ENCODE peak calls at places on chromosomes 11 and 22, in five cellular contexts. Z is left lung, U is IMR-90, I is HL-60, W is A549. B is an unnamed sample.

GRCh38 chr22:44678980-44679647 is 22.9 kb upstream of the PRR5 start:
- DNase-seq in Z (no peak), U (no peak), I (no peak), W (no peak), B (no peak)

GRCh38 chr11:131136476-131136875 is 220.2 kb upstream of the SNX19 start:
- DNase-seq in I (no peak), U (peak; percentile 83), Z (no peak), W (no peak), B (no peak)

GRCh38 chr22:37692627-37693285 is 4.1 kb upstream of the TRIOBP start:
- DNase-seq in Z (peak; percentile 72), W (no peak), U (no peak), I (no peak), B (no peak)

GRCh38 chr11:117837791-117838190 is 13.2 kb upstream of the FXYD2 start:
- DNase-seq in W (no peak), Z (peak; percentile 10), I (no peak), U (no peak), B (no peak)

GRCh38 chr22:41787331-41787730 is 13.1 kb upstream of the CCDC134 start:
- DNase-seq in U (no peak), W (no peak), I (no peak), Z (no peak), B (no peak)

GRCh38 chr11:44264761-44265160 is 45.2 kb downstream of the ALX4 start:
- DNase-seq in Z (no peak), U (no peak), I (no peak), W (no peak), B (no peak)

GRCh38 chr11:31248768-31249167 is 120.8 kb downstream of the DCDC1 start:
- DNase-seq in W (no peak), U (no peak), I (no peak), Z (no peak), B (no peak)

GRCh38 chr11:37687130-37687529 is 1089.1 kb upstream of the RAG2 start:
- DNase-seq in U (no peak), I (no peak), W (no peak), Z (no peak), B (no peak)

GRCh38 chr11:67120456-67120855 is 1.4 kb downstream of the KDM2A start:
- DNase-seq in I (no peak), W (no peak), Z (no peak), U (no peak), B (no peak)

GRCh38 chr22:27637604-27638003 is 164.0 kb downstream of the MN1 start:
- DNase-seq in U (peak; percentile 28), I (no peak), Z (no peak), W (no peak), B (no peak)

DNA sequence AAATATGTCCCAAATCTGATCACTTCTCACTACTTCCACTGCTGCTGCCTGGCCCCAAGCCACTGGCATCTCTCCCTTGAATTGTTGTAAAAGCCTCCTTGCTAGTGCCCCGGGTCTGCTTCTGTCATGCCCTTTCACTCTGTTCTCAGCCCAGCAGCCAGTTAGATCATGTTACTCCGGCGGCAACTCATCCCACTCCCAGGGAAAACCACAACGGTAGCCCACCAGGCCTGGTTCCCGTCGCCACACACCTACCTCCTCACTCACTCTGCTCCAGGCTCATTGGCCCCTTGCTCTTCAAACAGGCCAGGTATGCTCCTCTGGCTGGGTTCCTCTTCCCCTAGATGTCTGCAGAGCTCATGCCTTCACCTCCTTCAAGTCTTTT is 3.8 kb upstream of the MARK2 start:
- DNase-seq in U (no peak), Z (peak; percentile 12), I (no peak), W (no peak), B (no peak)
- TF ChIP-seq CTCF in U (no peak), Z (no peak), I (no peak), W (no peak), B (no peak)

GRCh38 chr22:50720861-50721844 is 16.9 kb upstream of the ACR start:
- DNase-seq in W (no peak), U (no peak), I (no peak), Z (peak; percentile 75), B (no peak)
- H3K27ac ChIP-seq in W (no peak overlapping the region), U (no peak overlapping the region), I (no peak overlapping the region), Z (no peak overlapping the region), B (no peak overlapping the region)

DNA sequence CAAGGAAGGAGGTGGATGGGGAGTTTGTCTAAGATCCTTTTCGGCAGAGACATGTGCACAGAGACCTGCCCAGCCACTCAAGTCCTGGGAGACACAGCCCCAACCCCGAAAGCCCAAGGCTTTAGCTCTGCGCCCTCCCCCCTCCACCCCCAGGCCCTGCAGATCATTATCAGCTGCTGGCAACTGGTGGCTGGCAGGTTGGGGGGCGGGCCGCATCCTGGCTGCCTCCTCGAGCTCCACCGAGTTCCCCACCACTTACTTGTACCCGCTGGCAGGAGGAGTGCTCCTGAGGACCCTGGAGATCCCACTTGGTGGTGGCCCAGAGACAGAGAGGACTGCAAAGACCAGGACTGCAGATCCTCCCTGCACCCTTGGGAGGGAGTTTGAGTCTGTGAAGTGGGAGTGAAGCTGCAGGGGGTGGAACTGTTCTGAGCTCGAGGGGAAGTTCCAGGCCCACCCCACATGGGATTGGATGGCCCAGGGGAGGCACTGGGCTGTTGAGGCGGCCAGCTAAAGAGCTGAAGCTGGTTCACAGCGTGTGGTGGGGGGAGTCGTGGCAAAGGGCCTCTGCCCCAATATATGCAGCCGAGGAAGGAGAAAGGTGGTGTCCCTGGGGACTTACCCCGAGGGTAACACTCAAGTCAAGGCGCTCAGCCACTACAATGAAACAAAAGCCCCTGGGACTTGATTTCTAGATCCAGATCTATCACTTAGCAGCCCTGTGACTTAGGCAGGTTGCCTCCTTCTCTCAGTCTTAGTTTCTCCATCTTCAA is 19.9 kb upstream of the CCDC86 start:
- DNase-seq in I (no peak), U (no peak), Z (no peak), W (no peak), B (no peak)
- TF ChIP-seq CTCF in I (no peak), U (no peak), Z (no peak), W (no peak), B (no peak)

GRCh38 chr11:125452125-125452470 is 44.0 kb downstream of the FEZ1 start:
- DNase-seq in I (no peak), U (no peak), Z (no peak), W (no peak), B (no peak)
- H3K27ac ChIP-seq in I (no peak overlapping the region), U (peak overlapping the region; percentile 28), Z (peak overlapping the region; percentile 31), W (no peak overlapping the region), B (no peak overlapping the region)

GRCh38 chr11:81197396-81197795 is 1536.3 kb downstream of the FAM181B start:
- DNase-seq in I (no peak), U (no peak), Z (no peak), W (no peak), B (no peak)
- TF ChIP-seq CTCF in I (no peak), U (no peak), Z (no peak), W (no peak), B (no peak)

DNA sequence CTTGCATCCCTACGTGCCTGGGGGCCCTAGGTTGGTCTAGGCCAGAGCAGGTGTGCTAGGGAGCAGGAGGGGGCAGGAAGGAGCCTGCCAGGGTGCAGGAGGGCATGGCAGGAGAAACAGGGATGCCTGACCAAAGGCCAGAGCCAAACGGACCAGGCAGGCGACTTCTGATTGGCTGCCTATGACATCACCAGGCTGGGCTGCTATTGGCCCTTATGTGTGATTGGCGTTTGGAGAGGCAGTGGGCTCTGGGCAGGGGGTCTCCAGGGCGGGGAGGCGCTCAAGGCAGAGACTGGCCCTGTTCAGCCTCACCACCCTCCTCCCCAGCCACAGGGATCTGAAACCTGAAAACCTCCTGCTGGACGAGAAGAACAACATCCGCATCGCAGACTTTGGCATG is 44.4 kb downstream of the MOB2 start:
- DNase-seq in W (peak; percentile 42), Z (no peak), I (no peak), U (no peak), B (no peak)
- H3K27ac ChIP-seq in W (no peak overlapping the region), Z (no peak overlapping the region), I (no peak overlapping the region), U (no peak overlapping the region), B (no peak overlapping the region)

GRCh38 chr11:32569313-32569881 is 14.2 kb upstream of the EIF3M start:
- DNase-seq in U (no peak), I (no peak), Z (no peak), W (no peak), B (no peak)

GRCh38 chr11:32573228-32573627 is 10.4 kb upstream of the EIF3M start:
- DNase-seq in Z (no peak), U (no peak), I (no peak), W (no peak), B (no peak)

GRCh38 chr11:32575070-32575469 is 8.6 kb upstream of the EIF3M start:
- DNase-seq in I (no peak), U (no peak), W (no peak), Z (no peak), B (no peak)

GRCh38 chr11:32574446-32574845 is 9.2 kb upstream of the EIF3M start:
- DNase-seq in I (no peak), W (no peak), U (no peak), Z (no peak), B (no peak)

GRCh38 chr11:32571039-32571438 is 12.6 kb upstream of the EIF3M start:
- DNase-seq in W (no peak), U (no peak), Z (no peak), I (no peak), B (no peak)
- TF ChIP-seq CTCF in W (no peak), U (no peak), Z (no peak), I (no peak), B (no peak)

GRCh38 chr11:65438257-65439151 is 15.9 kb downstream of the NEAT1 start:
- DNase-seq in I (no peak), U (peak; percentile 40), W (no peak), Z (no peak), B (no peak)
- H3K27ac ChIP-seq in I (no peak overlapping the region), U (no peak overlapping the region), W (peak overlapping the region; percentile 13), Z (peak overlapping the region; percentile 8), B (no peak overlapping the region)

GRCh38 chr22:26066534-26066933 is 102.7 kb upstream of the SEZ6L start:
- DNase-seq in I (no peak), U (no peak), W (no peak), Z (no peak), B (no peak)
- TF ChIP-seq CTCF in I (no peak), U (no peak), W (no peak), Z (no peak), B (no peak)

B was measured in CD4-positive, alpha-beta T cell.